ENCODE peak calls at places on chromosome 5, in five cellular contexts. F is CD8-positive, alpha-beta T cell; P is left ventricle myocardium inferior; L is spleen; G is H1. D is an unnamed sample.

GRCh38 chr5:10111575-10111974 is 138.1 kb downstream of the ATPSCKMT start:
- DNase-seq in F (no peak), P (no peak), L (no peak), G (peak; percentile 68), D (no peak)

GRCh38 chr5:144697847-144698262 is 527.2 kb downstream of the KCTD16 start:
- DNase-seq in F (no peak), P (no peak), L (no peak), G (no peak), D (no peak)

GRCh38 chr5:67315082-67315801 is 118.6 kb upstream of the CD180 start:
- DNase-seq in F (no peak), P (no peak), L (peak; percentile 69), G (no peak), D (no peak)

GRCh38 chr5:52997424-52997823 is 8.3 kb downstream of the ITGA2 start:
- DNase-seq in F (no peak), P (no peak), L (no peak), G (no peak), D (no peak)

GRCh38 chr5:73189816-73190451 is 16.9 kb downstream of the TMEM174 start:
- DNase-seq in F (no peak), P (no peak), L (no peak), G (no peak), D (no peak)

GRCh38 chr5:64759960-64760695 is 8.4 kb downstream of the SREK1IP1 start:
- DNase-seq in F (no peak), P (no peak), L (no peak), G (no peak), D (no peak)

GRCh38 chr5:7886849-7887460 is 18.0 kb downstream of the MTRR start:
- DNase-seq in F (no peak), P (no peak), L (no peak), G (no peak), D (no peak)

GRCh38 chr5:133245191-133246052 is 193.6 kb downstream of the HSPA4 start:
- DNase-seq in F (no peak), P (no peak), L (peak; percentile 40), G (no peak), D (no peak)

GRCh38 chr5:110038297-110038997 is 348.7 kb downstream of the MAN2A1 start:
- DNase-seq in F (no peak), P (no peak), L (no peak), G (no peak), D (no peak)

GRCh38 chr5:83151821-83152220 is 74.5 kb downstream of the XRCC4 start:
- DNase-seq in F (no peak), P (no peak), L (no peak), G (no peak), D (no peak)

GRCh38 chr5:132747064-132747692 is at the start of gene CCNI2:
- DNase-seq in F (peak; percentile 64), P (no peak), L (peak; percentile 85), G (peak; percentile 78), D (no peak)

GRCh38 chr5:7493622-7494021 is 97.7 kb downstream of the ADCY2 start:
- DNase-seq in F (no peak), P (no peak), L (no peak), G (no peak), D (no peak)

GRCh38 chr5:170301149-170301548 is 3.6 kb upstream of the LCP2 start:
- DNase-seq in F (no peak), P (no peak), L (no peak), G (no peak), D (no peak)

GRCh38 chr5:322281-322941 is 897 bp downstream of the AHRR start:
- DNase-seq in F (no peak), P (no peak), L (no peak), G (peak; percentile 70), D (no peak)

GRCh38 chr5:163369986-163370385 is 67.4 kb upstream of the CCNG1 start:
- DNase-seq in F (no peak), P (no peak), L (no peak), G (no peak), D (no peak)

GRCh38 chr5:137488516-137488915 is 10.6 kb downstream of the SPOCK1 start:
- DNase-seq in F (no peak), P (no peak), L (no peak), G (no peak), D (no peak)
- H3K27ac ChIP-seq in F (no peak overlapping the region), P (no peak overlapping the region), L (no peak overlapping the region), G (no peak overlapping the region), D (no peak overlapping the region)

GRCh38 chr5:39928709-39929108 is 503.9 kb upstream of the DAB2 start:
- DNase-seq in F (no peak), P (no peak), L (no peak), G (no peak), D (no peak)
- H3K27ac ChIP-seq in F (no peak overlapping the region), P (no peak overlapping the region), L (no peak overlapping the region), G (no peak overlapping the region), D (no peak overlapping the region)

GRCh38 chr5:1823381-1824034 is 22.3 kb downstream of the NDUFS6 start:
- DNase-seq in F (no peak), P (no peak), L (peak; percentile 49), G (no peak), D (no peak)

GRCh38 chr5:1827410-1828397 is 26.5 kb downstream of the NDUFS6 start:
- DNase-seq in F (no peak), P (no peak), L (peak; percentile 71), G (peak; percentile 81), D (no peak)

GRCh38 chr5:1824903-1825841 is 24.0 kb downstream of the NDUFS6 start:
- DNase-seq in F (no peak), P (no peak), L (peak; percentile 71), G (no peak), D (no peak)

GRCh38 chr5:1824109-1824821 is 23.1 kb downstream of the NDUFS6 start:
- DNase-seq in F (no peak), P (no peak), L (peak; percentile 45), G (peak; percentile 68), D (no peak)

DNA sequence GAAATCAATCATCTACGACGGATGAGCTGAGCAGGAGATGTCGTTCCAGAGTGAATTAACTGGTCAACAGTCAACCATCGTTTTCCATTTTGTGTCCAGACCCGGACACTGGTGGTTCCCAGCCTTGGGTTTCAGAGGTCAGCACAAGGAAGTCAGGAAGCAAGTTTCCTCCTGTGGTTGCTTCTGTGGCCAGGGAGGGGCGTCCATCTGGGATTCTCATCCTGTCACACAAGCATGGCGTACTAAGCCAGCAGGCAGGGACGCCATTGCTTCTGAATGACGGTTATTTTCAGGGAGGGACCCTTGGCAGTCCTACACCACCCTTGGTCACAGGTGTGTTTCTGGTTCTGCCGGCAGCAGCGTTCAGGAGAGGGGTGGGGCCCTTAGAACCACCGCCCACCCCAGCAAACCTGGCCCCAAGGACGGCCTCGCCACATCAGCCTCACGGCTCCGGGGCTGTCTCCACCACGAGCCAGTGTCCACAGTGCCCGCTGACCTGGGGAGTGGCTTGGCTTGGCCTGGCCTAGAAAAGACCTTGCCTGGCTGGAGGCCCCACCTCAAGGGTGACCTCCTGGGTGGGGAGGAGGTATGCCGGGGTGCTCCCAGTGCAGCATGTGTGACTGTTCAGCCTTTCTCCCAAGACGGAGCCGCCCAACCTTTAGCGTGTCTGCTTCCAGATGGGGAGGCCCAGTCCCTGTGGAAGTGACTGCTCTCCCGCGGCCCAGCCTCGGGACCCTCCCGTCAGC is 25.2 kb downstream of the NDUFS6 start:
- DNase-seq in F (no peak), P (no peak), L (peak; percentile 69), G (no peak), D (no peak)
- H3K27ac ChIP-seq in F (no peak overlapping the region), P (no peak overlapping the region), L (no peak overlapping the region), G (no peak overlapping the region), D (no peak overlapping the region)

DNA sequence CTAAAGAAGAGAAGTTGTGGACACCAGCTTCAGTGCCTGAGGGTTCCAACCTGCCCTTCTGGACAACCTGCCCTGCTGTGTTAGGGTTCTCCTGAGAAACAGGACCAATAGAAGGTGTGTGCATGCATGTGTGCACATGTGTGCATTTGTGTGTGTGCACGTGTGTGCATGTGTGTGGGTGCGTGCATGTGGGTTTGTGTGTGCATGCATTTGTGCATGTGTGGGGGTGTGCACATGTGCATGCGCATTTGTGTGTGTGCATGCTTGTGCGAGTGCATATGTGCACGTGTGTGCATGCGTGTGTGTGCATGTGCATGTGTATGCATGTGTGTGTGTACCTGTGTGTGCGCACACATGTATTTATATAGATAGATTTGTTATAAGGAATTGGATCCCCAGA is 63.1 kb upstream of the SYNPO start:
- DNase-seq in F (no peak), P (no peak), L (no peak), G (no peak), D (no peak)
- H3K27ac ChIP-seq in F (no peak overlapping the region), P (no peak overlapping the region), L (no peak overlapping the region), G (no peak overlapping the region), D (no peak overlapping the region)

GRCh38 chr5:50550274-50550673 is 109.2 kb upstream of the EMB start:
- DNase-seq in F (no peak), P (no peak), L (no peak), G (no peak), D (no peak)

DNA sequence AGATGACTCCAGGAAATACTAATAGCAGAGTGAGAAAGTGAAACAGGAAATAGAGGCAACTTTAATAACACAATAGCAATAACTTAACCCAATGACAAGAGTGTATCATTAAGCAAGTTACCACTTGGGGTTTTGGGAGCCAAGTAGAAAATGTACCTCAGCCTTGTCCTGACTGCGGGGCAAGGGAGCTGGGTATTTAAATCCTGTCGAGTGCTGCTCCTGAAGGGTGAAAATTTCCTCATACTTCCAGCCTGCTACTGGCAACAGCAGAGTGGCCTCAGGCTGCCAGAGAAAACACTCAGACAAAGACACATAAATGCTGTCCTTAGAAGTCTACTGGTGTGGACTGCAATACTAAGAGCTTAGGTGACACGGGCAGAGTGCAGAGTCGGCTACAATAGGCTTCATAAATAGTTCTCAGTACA is 112.5 kb upstream of the EMB start:
- DNase-seq in F (no peak), P (no peak), L (no peak), G (no peak), D (peak; percentile 15)
- H3K27ac ChIP-seq in F (no peak overlapping the region), P (no peak overlapping the region), L (no peak overlapping the region), G (no peak overlapping the region), D (no peak overlapping the region)

GRCh38 chr5:88660326-88660946 is 222.5 kb downstream of the MEF2C start:
- DNase-seq in F (no peak), P (no peak), L (no peak), G (no peak), D (no peak)
- H3K27ac ChIP-seq in F (no peak overlapping the region), P (no peak overlapping the region), L (no peak overlapping the region), G (no peak overlapping the region), D (no peak overlapping the region)

DNA sequence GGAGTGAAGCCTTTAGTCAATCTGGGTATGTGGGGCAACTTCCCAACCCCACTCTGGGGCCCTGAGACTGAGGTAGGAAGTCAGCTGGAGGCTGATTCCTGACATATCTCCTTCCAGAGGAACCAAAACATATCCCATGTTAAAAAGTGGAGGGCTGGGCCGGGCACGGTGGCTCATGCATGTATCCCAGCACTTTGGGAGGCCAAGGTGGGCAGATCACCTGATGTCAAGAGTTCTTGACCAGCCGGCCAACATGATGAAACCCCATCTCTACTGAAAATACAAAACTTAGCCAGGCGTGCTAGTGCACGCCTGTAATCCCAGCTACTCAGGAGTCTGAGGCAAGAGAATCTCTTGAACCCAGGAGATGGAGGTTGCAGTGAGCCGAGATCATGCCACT is 44.0 kb downstream of the CXXC5 start:
- DNase-seq in F (no peak), P (no peak), L (peak; percentile 67), G (no peak), D (no peak)
- H3K27ac ChIP-seq in F (no peak overlapping the region), P (peak overlapping the region; percentile 33), L (no peak overlapping the region), G (no peak overlapping the region), D (no peak overlapping the region)

D was measured in prostate gland.